ENCODE peak calls at places on chromosomes 12 and 14, in ten cellular contexts. Z is body of pancreas, D is esophagus muscularis mucosa, Q is fibroblast of lung, M is foreskin fibroblast, Y is dorsolateral prefrontal cortex, W is HFFc6, I is cardiac muscle cell, G is omental fat pad, F is cardiac fibroblast. J is an unnamed sample.

GRCh38 chr12:121144416-121144914 is 11.8 kb downstream of the P2RX7 start:
- DNase-seq in Z (no peak), D (no peak), Q (peak), M (peak), Y (no peak), W (peak), I (peak), G (no peak), F (peak), J (no peak)

GRCh38 chr14:24145700-24146621 is at the start of gene PSME2:
- DNase-seq in Z (no peak), D (no peak), Q (peak), M (peak), Y (no peak), W (peak), I (peak), G (peak), F (peak), J (no peak)

GRCh38 chr14:35576260-35576659 is 42.3 kb downstream of the INSM2 start:
- DNase-seq in Z (no peak), D (no peak), Q (peak), M (no peak), Y (no peak), W (no peak), I (peak), G (no peak), F (peak), J (no peak)

GRCh38 chr14:105857223-105857815 is 330.9 kb downstream of the TMEM121 start:
- DNase-seq in Z (peak), D (no peak), Q (no peak), M (no peak), Y (no peak), W (no peak), I (no peak), G (no peak), F (no peak), J (no peak)

GRCh38 chr12:114774181-114774580 is 90.2 kb upstream of the TBX3 start:
- DNase-seq in Z (no peak), D (no peak), Q (peak), M (no peak), Y (no peak), W (peak), I (peak), G (no peak), F (peak), J (no peak)

GRCh38 chr12:95511962-95512361 is 38.0 kb downstream of the METAP2 start:
- DNase-seq in Z (no peak), D (no peak), Q (no peak), M (no peak), Y (no peak), W (no peak), I (no peak), G (no peak), F (no peak), J (no peak)

GRCh38 chr12:47394070-47394469 is 311.8 kb downstream of the RPAP3 start:
- DNase-seq in Z (no peak), D (no peak), Q (peak), M (no peak), Y (no peak), W (no peak), I (peak), G (no peak), F (peak), J (no peak)

GRCh38 chr14:75934998-75935628 is 46.7 kb downstream of the TGFB3 start:
- DNase-seq in Z (no peak), D (no peak), Q (no peak), M (no peak), Y (no peak), W (no peak), I (no peak), G (no peak), F (no peak), J (no peak)

GRCh38 chr12:114932806-114933205 is 248.8 kb upstream of the TBX3 start:
- DNase-seq in Z (no peak), D (no peak), Q (no peak), M (no peak), Y (no peak), W (no peak), I (no peak), G (no peak), F (no peak), J (no peak)

GRCh38 chr12:121461048-121461447 is 61.1 kb downstream of the RNF34 start:
- DNase-seq in Z (no peak), D (no peak), Q (no peak), M (no peak), Y (no peak), W (no peak), I (no peak), G (no peak), F (no peak), J (no peak)

GRCh38 chr12:32477714-32478113 is 78.4 kb downstream of the FGD4 start:
- DNase-seq in Z (no peak), D (no peak), Q (peak), M (no peak), Y (no peak), W (no peak), I (no peak), G (no peak), F (peak), J (no peak)

GRCh38 chr12:51323966-51324895 is at the start of gene BIN2:
- DNase-seq in Z (peak), D (no peak), Q (no peak), M (no peak), Y (no peak), W (no peak), I (no peak), G (no peak), F (no peak), J (no peak)

GRCh38 chr12:56315626-56316473 is at the start of gene CNPY2:
- DNase-seq in Z (peak), D (peak), Q (peak), M (peak), Y (peak), W (peak), I (peak), G (peak), F (peak), J (peak)
- TF ChIP-seq CTCF in Z (peak), D (peak), Q (no peak), M (no peak), Y (peak), W (peak), I (no peak), G (no peak), F (peak), J (no peak)

DNA sequence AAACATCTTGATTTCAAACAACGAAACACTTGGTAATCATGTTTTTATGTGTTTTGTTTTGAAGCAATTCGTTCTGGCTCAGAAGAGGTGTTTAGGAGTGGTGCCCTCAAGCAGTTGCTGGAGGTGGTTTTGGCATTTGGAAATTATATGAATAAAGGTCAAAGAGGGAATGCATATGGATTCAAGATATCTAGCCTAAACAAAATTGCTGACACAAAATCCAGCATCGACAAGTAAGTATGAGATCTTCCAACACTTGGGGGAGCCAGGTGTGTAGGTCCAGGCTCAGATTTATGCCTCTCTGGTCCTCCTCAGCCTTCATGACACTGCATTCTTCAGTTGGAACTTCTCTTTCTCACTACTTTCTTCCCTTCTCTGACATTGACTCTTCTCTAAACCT is 110.1 kb downstream of the GPR135 start:
- DNase-seq in Z (no peak), D (no peak), Q (no peak), M (no peak), Y (no peak), W (no peak), I (no peak), G (no peak), F (no peak), J (no peak)
- TF ChIP-seq CTCF in Z (no peak), D (no peak), Q (no peak), M (no peak), Y (no peak), W (no peak), I (no peak), G (no peak), F (no peak), J (no peak)

DNA sequence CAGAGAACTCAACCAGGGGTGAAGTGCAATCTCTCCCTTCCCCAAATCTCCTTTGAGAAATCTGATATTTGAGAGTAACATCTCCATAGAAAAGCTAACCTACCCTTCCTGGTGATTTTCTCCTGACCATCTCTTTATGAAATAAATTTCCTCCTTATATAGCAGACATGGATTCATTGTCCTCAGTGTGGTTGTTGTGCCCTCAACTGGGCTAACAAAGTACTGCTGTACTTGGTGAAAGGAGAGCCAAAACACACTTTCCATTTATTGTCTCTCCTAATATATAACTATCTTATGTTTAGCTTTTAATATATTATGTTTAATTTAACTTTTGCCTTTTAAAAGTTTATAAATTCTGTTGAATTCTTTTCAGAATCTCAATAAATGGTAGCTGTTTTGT is 65.1 kb upstream of the SLCO1B1 start:
- DNase-seq in Z (peak), D (no peak), Q (no peak), M (no peak), Y (no peak), W (no peak), I (peak), G (no peak), F (peak), J (no peak)
- TF ChIP-seq CTCF in Z (peak), D (peak), Q (no peak), M (no peak), Y (no peak), W (no peak), I (peak), G (no peak), F (peak), J (no peak)

GRCh38 chr14:56488306-56488705 is 91.3 kb upstream of the TMEM260 start:
- DNase-seq in Z (no peak), D (no peak), Q (no peak), M (no peak), Y (no peak), W (no peak), I (no peak), G (no peak), F (no peak), J (no peak)

GRCh38 chr14:56490379-56490778 is 89.2 kb upstream of the TMEM260 start:
- DNase-seq in Z (no peak), D (no peak), Q (peak), M (no peak), Y (no peak), W (peak), I (peak), G (no peak), F (peak), J (peak)

GRCh38 chr14:56491299-56492285 is 88.0 kb upstream of the TMEM260 start:
- DNase-seq in Z (peak), D (peak), Q (peak), M (peak), Y (peak), W (peak), I (peak), G (no peak), F (peak), J (no peak)

GRCh38 chr14:56487761-56488160 is 91.8 kb upstream of the TMEM260 start:
- DNase-seq in Z (no peak), D (no peak), Q (peak), M (peak), Y (no peak), W (peak), I (peak), G (no peak), F (peak), J (peak)

GRCh38 chr14:56487090-56487667 is 92.4 kb upstream of the TMEM260 start:
- DNase-seq in Z (no peak), D (no peak), Q (peak), M (peak), Y (no peak), W (peak), I (peak), G (no peak), F (peak), J (peak)
- TF ChIP-seq CTCF in Z (peak), D (peak), Q (peak), M (peak), Y (peak), W (peak), I (peak), G (no peak), F (peak), J (peak)

GRCh38 chr12:66740257-66740656 is 61.4 kb upstream of the GRIP1 start:
- DNase-seq in Z (no peak), D (no peak), Q (peak), M (no peak), Y (no peak), W (no peak), I (no peak), G (no peak), F (no peak), J (no peak)

GRCh38 chr12:66744956-66745383 is 66.1 kb upstream of the GRIP1 start:
- DNase-seq in Z (no peak), D (no peak), Q (no peak), M (no peak), Y (no peak), W (no peak), I (no peak), G (no peak), F (no peak), J (no peak)

GRCh38 chr12:66739266-66739665 is 60.4 kb upstream of the GRIP1 start:
- DNase-seq in Z (no peak), D (no peak), Q (peak), M (no peak), Y (no peak), W (no peak), I (no peak), G (no peak), F (no peak), J (no peak)

GRCh38 chr12:66741919-66742318 is 63.0 kb upstream of the GRIP1 start:
- DNase-seq in Z (no peak), D (no peak), Q (no peak), M (no peak), Y (no peak), W (no peak), I (no peak), G (no peak), F (no peak), J (no peak)

DNA sequence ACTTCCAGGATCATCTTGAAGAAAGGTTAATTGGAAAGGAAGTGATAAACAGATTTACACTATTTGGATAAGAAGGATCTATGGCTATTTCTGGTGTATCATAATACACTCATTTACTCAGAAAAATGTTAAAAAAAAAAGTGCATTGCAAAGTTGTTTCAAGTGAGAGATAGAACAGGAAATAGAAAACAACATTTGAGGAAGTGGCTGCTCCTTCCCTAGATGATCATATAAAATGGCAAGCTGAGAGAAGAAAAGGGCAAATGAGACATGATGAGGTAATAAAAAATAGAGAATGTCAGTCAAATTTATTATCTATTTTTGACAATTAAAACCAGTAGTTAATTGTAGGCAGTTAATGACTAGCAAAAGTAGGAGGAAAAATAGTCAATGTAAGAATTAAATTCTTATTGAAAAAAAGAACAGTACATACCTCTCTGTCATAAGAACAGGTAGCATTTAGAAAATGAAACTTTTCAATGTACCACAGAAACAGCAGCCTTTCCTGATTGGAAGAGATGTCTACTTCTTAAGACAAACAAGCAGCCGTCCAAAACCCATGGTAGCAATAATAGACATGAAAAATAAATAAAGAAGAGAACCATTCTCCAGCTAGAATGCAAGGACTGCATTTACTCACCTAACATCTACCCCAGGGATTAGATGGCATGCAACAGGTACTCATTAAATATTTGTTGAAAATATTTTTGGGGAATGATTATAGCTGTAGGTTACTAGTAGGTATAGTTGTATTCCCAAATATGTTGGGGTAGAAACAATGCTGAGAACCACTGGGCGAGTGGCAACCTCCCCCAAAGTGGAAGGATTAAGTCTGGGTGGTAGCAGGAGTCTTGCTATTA is 63.9 kb upstream of the GRIP1 start:
- DNase-seq in Z (no peak), D (no peak), Q (no peak), M (no peak), Y (no peak), W (no peak), I (no peak), G (no peak), F (no peak), J (no peak)
- TF ChIP-seq CTCF in Z (no peak), D (no peak), Q (no peak), M (no peak), Y (no peak), W (no peak), I (no peak), G (no peak), F (no peak), J (no peak)